ENCODE peak calls at places on chromosome 13, in eight cellular contexts. One of them, this sample, is unnamed.

GRCh38 chr13:66216723-66217122 is 1013.4 kb downstream of the PCDH9 start:
- DNase-seq in heart left ventricle: no peak
- DNase-seq in heart right ventricle: no peak
- DNase-seq in CD8-positive, alpha-beta T cell: no peak
- DNase-seq in brain microvascular endothelial cell: peak; percentile 0
- DNase-seq in transverse colon: no peak
- DNase-seq in Karpas-422: no peak
- DNase-seq in IMR-90: no peak
- DNase-seq in this sample: no peak

GRCh38 chr13:83634601-83635000 is 247.7 kb downstream of the SLITRK1 start:
- DNase-seq in heart left ventricle: no peak
- DNase-seq in IMR-90: no peak
- DNase-seq in Karpas-422: no peak
- DNase-seq in brain microvascular endothelial cell: no peak
- DNase-seq in CD8-positive, alpha-beta T cell: no peak
- DNase-seq in heart right ventricle: no peak
- DNase-seq in transverse colon: no peak
- DNase-seq in this sample: peak; percentile 3

GRCh38 chr13:51803422-51804294 is at the start of gene DHRS12:
- DNase-seq in brain microvascular endothelial cell: peak; percentile 61
- DNase-seq in heart left ventricle: peak; percentile 95
- DNase-seq in Karpas-422: peak; percentile 94
- DNase-seq in heart right ventricle: peak; percentile 93
- DNase-seq in IMR-90: peak; percentile 66
- DNase-seq in transverse colon: peak; percentile 94
- DNase-seq in CD8-positive, alpha-beta T cell: peak; percentile 82
- DNase-seq in this sample: peak; percentile 77

GRCh38 chr13:90055121-90055520 is 1292.4 kb upstream of the MIR17HG start:
- DNase-seq in heart left ventricle: no peak
- DNase-seq in transverse colon: no peak
- DNase-seq in IMR-90: no peak
- DNase-seq in brain microvascular endothelial cell: no peak
- DNase-seq in CD8-positive, alpha-beta T cell: no peak
- DNase-seq in heart right ventricle: no peak
- DNase-seq in Karpas-422: no peak
- DNase-seq in this sample: no peak

GRCh38 chr13:39540929-39541605 is 61.9 kb downstream of the LHFPL6 start:
- DNase-seq in brain microvascular endothelial cell: no peak
- DNase-seq in heart left ventricle: no peak
- DNase-seq in IMR-90: no peak
- DNase-seq in heart right ventricle: no peak
- DNase-seq in CD8-positive, alpha-beta T cell: no peak
- DNase-seq in Karpas-422: no peak
- DNase-seq in transverse colon: no peak
- DNase-seq in this sample: no peak

GRCh38 chr13:79909664-79910063 is 428.7 kb downstream of the NDFIP2 start:
- DNase-seq in brain microvascular endothelial cell: no peak
- DNase-seq in heart left ventricle: no peak
- DNase-seq in Karpas-422: no peak
- DNase-seq in transverse colon: no peak
- DNase-seq in IMR-90: no peak
- DNase-seq in CD8-positive, alpha-beta T cell: no peak
- DNase-seq in heart right ventricle: no peak
- DNase-seq in this sample: no peak

GRCh38 chr13:101327844-101328243 is 88.5 kb downstream of the NALCN start:
- DNase-seq in IMR-90: peak; percentile 2
- DNase-seq in brain microvascular endothelial cell: no peak
- DNase-seq in heart right ventricle: no peak
- DNase-seq in Karpas-422: no peak
- DNase-seq in heart left ventricle: no peak
- DNase-seq in transverse colon: no peak
- DNase-seq in CD8-positive, alpha-beta T cell: no peak
- DNase-seq in this sample: no peak

GRCh38 chr13:107864543-107865460 is 350.5 kb downstream of the LIG4 start:
- DNase-seq in IMR-90: peak; percentile 86
- DNase-seq in Karpas-422: peak; percentile 61
- DNase-seq in transverse colon: no peak
- DNase-seq in heart right ventricle: no peak
- DNase-seq in heart left ventricle: no peak
- DNase-seq in CD8-positive, alpha-beta T cell: no peak
- DNase-seq in brain microvascular endothelial cell: peak; percentile 56
- DNase-seq in this sample: no peak

GRCh38 chr13:100210966-100211710 is 122.2 kb downstream of the PCCA start:
- DNase-seq in brain microvascular endothelial cell: peak; percentile 51
- DNase-seq in Karpas-422: no peak
- DNase-seq in heart right ventricle: no peak
- DNase-seq in transverse colon: no peak
- DNase-seq in IMR-90: peak; percentile 23
- DNase-seq in CD8-positive, alpha-beta T cell: no peak
- DNase-seq in heart left ventricle: no peak
- DNase-seq in this sample: no peak

GRCh38 chr13:100040196-100040595 is 48.7 kb upstream of the PCCA start:
- DNase-seq in CD8-positive, alpha-beta T cell: no peak
- DNase-seq in heart left ventricle: no peak
- DNase-seq in heart right ventricle: no peak
- DNase-seq in transverse colon: no peak
- DNase-seq in brain microvascular endothelial cell: no peak
- DNase-seq in IMR-90: no peak
- DNase-seq in Karpas-422: no peak
- DNase-seq in this sample: no peak

GRCh38 chr13:49838989-49839388 is 46.5 kb upstream of the KPNA3 start:
- DNase-seq in CD8-positive, alpha-beta T cell: no peak
- DNase-seq in transverse colon: no peak
- DNase-seq in brain microvascular endothelial cell: no peak
- DNase-seq in Karpas-422: no peak
- DNase-seq in IMR-90: no peak
- DNase-seq in heart left ventricle: no peak
- DNase-seq in heart right ventricle: no peak
- DNase-seq in this sample: no peak

GRCh38 chr13:113021391-113021790 is 52.4 kb downstream of the MCF2L start:
- DNase-seq in transverse colon: no peak
- DNase-seq in heart left ventricle: no peak
- DNase-seq in brain microvascular endothelial cell: no peak
- DNase-seq in IMR-90: no peak
- DNase-seq in CD8-positive, alpha-beta T cell: no peak
- DNase-seq in heart right ventricle: peak; percentile 3
- DNase-seq in Karpas-422: no peak
- DNase-seq in this sample: no peak
- H3K27ac ChIP-seq in transverse colon: no peak overlapping the region
- H3K27ac ChIP-seq in heart left ventricle: no peak overlapping the region
- H3K27ac ChIP-seq in brain microvascular endothelial cell: no peak overlapping the region
- H3K27ac ChIP-seq in IMR-90: no peak overlapping the region
- H3K27ac ChIP-seq in CD8-positive, alpha-beta T cell: no peak overlapping the region
- H3K27ac ChIP-seq in heart right ventricle: no peak overlapping the region
- H3K27ac ChIP-seq in Karpas-422: no peak overlapping the region
- H3K27ac ChIP-seq in this sample: no peak overlapping the region

GRCh38 chr13:54934121-54934520 is 1905.5 kb downstream of the OLFM4 start:
- DNase-seq in IMR-90: no peak
- DNase-seq in brain microvascular endothelial cell: no peak
- DNase-seq in transverse colon: no peak
- DNase-seq in heart right ventricle: no peak
- DNase-seq in CD8-positive, alpha-beta T cell: no peak
- DNase-seq in Karpas-422: no peak
- DNase-seq in heart left ventricle: no peak
- DNase-seq in this sample: no peak
- H3K27ac ChIP-seq in IMR-90: no peak overlapping the region
- H3K27ac ChIP-seq in brain microvascular endothelial cell: no peak overlapping the region
- H3K27ac ChIP-seq in transverse colon: no peak overlapping the region
- H3K27ac ChIP-seq in heart right ventricle: no peak overlapping the region
- H3K27ac ChIP-seq in CD8-positive, alpha-beta T cell: no peak overlapping the region
- H3K27ac ChIP-seq in Karpas-422: no peak overlapping the region
- H3K27ac ChIP-seq in heart left ventricle: no peak overlapping the region
- H3K27ac ChIP-seq in this sample: no peak overlapping the region

GRCh38 chr13:23547000-23547590 is 23.1 kb upstream of the TNFRSF19 start:
- DNase-seq in Karpas-422: no peak
- DNase-seq in IMR-90: peak; percentile 7
- DNase-seq in transverse colon: peak; percentile 9
- DNase-seq in brain microvascular endothelial cell: no peak
- DNase-seq in CD8-positive, alpha-beta T cell: no peak
- DNase-seq in heart left ventricle: peak; percentile 81
- DNase-seq in heart right ventricle: peak; percentile 80
- DNase-seq in this sample: no peak
- H3K27ac ChIP-seq in Karpas-422: no peak overlapping the region
- H3K27ac ChIP-seq in IMR-90: peak overlapping the region; percentile 77
- H3K27ac ChIP-seq in transverse colon: peak overlapping the region; percentile 26
- H3K27ac ChIP-seq in brain microvascular endothelial cell: no peak overlapping the region
- H3K27ac ChIP-seq in CD8-positive, alpha-beta T cell: no peak overlapping the region
- H3K27ac ChIP-seq in heart left ventricle: peak overlapping the region; percentile 75
- H3K27ac ChIP-seq in heart right ventricle: peak overlapping the region; percentile 74
- H3K27ac ChIP-seq in this sample: no peak overlapping the region

GRCh38 chr13:41681587-41681986 is 224.2 kb downstream of the RGCC start:
- DNase-seq in brain microvascular endothelial cell: no peak
- DNase-seq in IMR-90: no peak
- DNase-seq in Karpas-422: no peak
- DNase-seq in heart right ventricle: no peak
- DNase-seq in CD8-positive, alpha-beta T cell: no peak
- DNase-seq in transverse colon: no peak
- DNase-seq in heart left ventricle: no peak
- DNase-seq in this sample: no peak

GRCh38 chr13:41680900-41681299 is 223.6 kb downstream of the RGCC start:
- DNase-seq in heart right ventricle: no peak
- DNase-seq in IMR-90: no peak
- DNase-seq in brain microvascular endothelial cell: no peak
- DNase-seq in CD8-positive, alpha-beta T cell: no peak
- DNase-seq in transverse colon: no peak
- DNase-seq in Karpas-422: no peak
- DNase-seq in heart left ventricle: no peak
- DNase-seq in this sample: no peak

GRCh38 chr13:41678320-41678719 is 221.0 kb downstream of the RGCC start:
- DNase-seq in brain microvascular endothelial cell: no peak
- DNase-seq in transverse colon: no peak
- DNase-seq in IMR-90: peak; percentile 67
- DNase-seq in heart left ventricle: no peak
- DNase-seq in Karpas-422: no peak
- DNase-seq in CD8-positive, alpha-beta T cell: no peak
- DNase-seq in heart right ventricle: no peak
- DNase-seq in this sample: no peak

GRCh38 chr13:41682001-41682400 is 224.7 kb downstream of the RGCC start:
- DNase-seq in IMR-90: no peak
- DNase-seq in heart right ventricle: no peak
- DNase-seq in transverse colon: no peak
- DNase-seq in CD8-positive, alpha-beta T cell: no peak
- DNase-seq in brain microvascular endothelial cell: no peak
- DNase-seq in heart left ventricle: no peak
- DNase-seq in Karpas-422: no peak
- DNase-seq in this sample: no peak

DNA sequence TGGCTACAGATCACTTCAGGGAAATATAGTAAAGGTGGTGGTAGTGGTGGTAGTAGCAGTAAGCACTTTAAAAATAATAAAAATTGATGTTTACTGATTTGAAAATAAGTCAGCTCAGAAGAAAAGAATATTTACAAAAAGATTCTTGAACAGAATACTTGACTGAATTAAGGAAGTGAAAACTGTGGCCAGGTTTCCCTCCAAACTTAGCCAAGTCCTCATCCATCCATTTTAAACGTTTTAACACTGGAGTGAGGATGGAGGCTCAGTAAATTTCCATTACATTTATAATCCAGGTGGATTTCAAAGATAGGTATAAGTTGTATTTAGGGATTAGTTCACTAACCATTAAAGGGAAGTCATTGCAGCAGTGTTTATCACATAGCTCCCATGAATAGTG is 221.5 kb downstream of the RGCC start:
- DNase-seq in heart right ventricle: no peak
- DNase-seq in transverse colon: no peak
- DNase-seq in heart left ventricle: no peak
- DNase-seq in CD8-positive, alpha-beta T cell: no peak
- DNase-seq in Karpas-422: no peak
- DNase-seq in brain microvascular endothelial cell: no peak
- DNase-seq in IMR-90: no peak
- DNase-seq in this sample: no peak
- H3K27ac ChIP-seq in heart right ventricle: no peak overlapping the region
- H3K27ac ChIP-seq in transverse colon: peak overlapping the region; percentile 31
- H3K27ac ChIP-seq in heart left ventricle: peak overlapping the region; percentile 36
- H3K27ac ChIP-seq in CD8-positive, alpha-beta T cell: no peak overlapping the region
- H3K27ac ChIP-seq in Karpas-422: no peak overlapping the region
- H3K27ac ChIP-seq in brain microvascular endothelial cell: no peak overlapping the region
- H3K27ac ChIP-seq in IMR-90: no peak overlapping the region
- H3K27ac ChIP-seq in this sample: no peak overlapping the region

DNA sequence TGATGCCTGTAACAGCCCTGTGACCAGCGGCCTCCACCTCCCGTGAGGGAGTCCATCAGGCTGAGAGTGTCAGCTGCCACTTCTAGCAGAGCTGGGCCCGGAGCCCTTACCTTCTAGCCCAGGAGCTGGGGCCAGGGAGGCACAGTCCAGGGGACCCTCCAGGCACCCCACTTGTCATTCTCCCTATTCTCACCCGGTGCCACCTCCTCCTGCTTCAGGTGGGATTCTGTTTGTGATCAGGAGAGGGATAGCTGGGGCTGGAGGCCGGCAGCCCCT is 4.1 kb downstream of the RASA3 start:
- DNase-seq in Karpas-422: no peak
- DNase-seq in transverse colon: no peak
- DNase-seq in heart left ventricle: no peak
- DNase-seq in IMR-90: no peak
- DNase-seq in CD8-positive, alpha-beta T cell: no peak
- DNase-seq in brain microvascular endothelial cell: no peak
- DNase-seq in heart right ventricle: no peak
- DNase-seq in this sample: no peak
- H3K27ac ChIP-seq in Karpas-422: no peak overlapping the region
- H3K27ac ChIP-seq in transverse colon: peak overlapping the region; percentile 85
- H3K27ac ChIP-seq in heart left ventricle: peak overlapping the region; percentile 63
- H3K27ac ChIP-seq in IMR-90: peak overlapping the region; percentile 72
- H3K27ac ChIP-seq in CD8-positive, alpha-beta T cell: peak overlapping the region; percentile 92
- H3K27ac ChIP-seq in brain microvascular endothelial cell: peak overlapping the region; percentile 96
- H3K27ac ChIP-seq in heart right ventricle: peak overlapping the region; percentile 92
- H3K27ac ChIP-seq in this sample: peak overlapping the region; percentile 26

DNA sequence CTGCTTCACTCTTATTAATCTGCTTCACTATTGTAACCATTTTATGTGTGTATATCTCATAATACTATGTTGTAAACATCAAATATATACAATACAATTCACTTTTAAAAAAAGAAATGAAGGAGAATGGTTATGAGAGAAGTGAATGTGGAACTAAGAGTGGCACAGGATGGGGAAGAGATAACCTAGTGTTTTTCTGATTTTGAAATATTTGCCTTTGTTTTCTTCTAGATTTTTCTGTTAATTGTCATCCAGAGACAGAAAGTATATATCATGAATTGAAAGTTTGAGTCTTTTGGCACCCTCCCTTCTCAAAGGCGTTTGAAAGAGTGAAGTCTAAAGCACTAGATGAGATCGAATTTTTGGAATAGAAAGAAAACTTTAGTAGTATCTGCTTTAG is 2.8 kb downstream of the DNAJC3 start:
- DNase-seq in transverse colon: no peak
- DNase-seq in Karpas-422: peak; percentile 40
- DNase-seq in IMR-90: no peak
- DNase-seq in heart left ventricle: no peak
- DNase-seq in heart right ventricle: no peak
- DNase-seq in CD8-positive, alpha-beta T cell: no peak
- DNase-seq in brain microvascular endothelial cell: no peak
- DNase-seq in this sample: no peak
- H3K27ac ChIP-seq in transverse colon: no peak overlapping the region
- H3K27ac ChIP-seq in Karpas-422: no peak overlapping the region
- H3K27ac ChIP-seq in IMR-90: no peak overlapping the region
- H3K27ac ChIP-seq in heart left ventricle: no peak overlapping the region
- H3K27ac ChIP-seq in heart right ventricle: peak overlapping the region; percentile 46
- H3K27ac ChIP-seq in CD8-positive, alpha-beta T cell: no peak overlapping the region
- H3K27ac ChIP-seq in brain microvascular endothelial cell: no peak overlapping the region
- H3K27ac ChIP-seq in this sample: no peak overlapping the region

This sample was measured in substantia nigra.